ENCODE peak calls at places on chromosomes 12 and 14, in five cellular contexts. G is GM23338, L is choroid plexus epithelial cell, Z is MM.1S, M is SW 1271. A is an unnamed sample.
A peak's percentile ranks its signal among the peaks of the same experiment; 100 is the strongest.

GRCh38 chr12:131383291-131383690 is 327.6 kb upstream of the SFSWAP start:
- DNase-seq in G (no peak), L (no peak), Z (no peak), M (no peak), A (no peak)

GRCh38 chr12:112820796-112821195 is 29.2 kb downstream of the RPH3A start:
- DNase-seq in G (no peak), L (no peak), Z (no peak), M (no peak), A (no peak)

GRCh38 chr14:100612879-100613455 is 25.8 kb upstream of the BEGAIN start:
- DNase-seq in G (no peak), L (no peak), Z (no peak), M (no peak), A (no peak)

GRCh38 chr14:89214221-89214965 is 202.6 kb downstream of the FOXN3 start:
- DNase-seq in G (peak; percentile 14), L (no peak), Z (no peak), M (no peak), A (peak; percentile 63)

GRCh38 chr14:73773441-73774243 is 59.5 kb upstream of the PNMA1 start:
- DNase-seq in G (no peak), L (no peak), Z (no peak), M (no peak), A (no peak)

GRCh38 chr14:24172871-24173281 is 996 bp downstream of the REC8 start:
- DNase-seq in G (no peak), L (no peak), Z (no peak), M (no peak), A (no peak)

GRCh38 chr14:34436960-34437728 is 24.9 kb downstream of the SPTSSA start:
- DNase-seq in G (no peak), L (peak; percentile 41), Z (no peak), M (no peak), A (no peak)

GRCh38 chr12:92778525-92778924 is 75.7 kb downstream of the PLEKHG7 start:
- DNase-seq in G (no peak), L (no peak), Z (no peak), M (no peak), A (no peak)

GRCh38 chr12:67766370-67766769 is 117.8 kb downstream of the DYRK2 start:
- DNase-seq in G (no peak), L (peak; percentile 75), Z (no peak), M (peak; percentile 30), A (peak; percentile 89)

GRCh38 chr12:69024413-69024812 is 91.4 kb upstream of the CPM start:
- DNase-seq in G (no peak), L (no peak), Z (no peak), M (no peak), A (peak; percentile 98)

GRCh38 chr14:71290960-71291466 is 383.8 kb downstream of the PCNX1 start:
- DNase-seq in G (no peak), L (peak; percentile 78), Z (peak; percentile 80), M (peak; percentile 41), A (peak; percentile 98)

GRCh38 chr12:1474567-1475153 is 119.7 kb downstream of the FBXL14 start:
- DNase-seq in G (peak; percentile 64), L (peak; percentile 96), Z (no peak), M (no peak), A (peak; percentile 84)

GRCh38 chr14:72621387-72622065 is 272.4 kb downstream of the DPF3 start:
- DNase-seq in G (peak; percentile 68), L (no peak), Z (no peak), M (no peak), A (no peak)

GRCh38 chr12:77510985-77511384 is 319.7 kb upstream of the NAV3 start:
- DNase-seq in G (no peak), L (no peak), Z (no peak), M (no peak), A (no peak)

GRCh38 chr14:100071545-100071944 is 6.3 kb downstream of the EVL start:
- DNase-seq in G (no peak), L (no peak), Z (peak; percentile 38), M (no peak), A (no peak)

GRCh38 chr12:109270494-109270893 is 38.6 kb downstream of the FOXN4 start:
- DNase-seq in G (no peak), L (no peak), Z (no peak), M (no peak), A (no peak)

GRCh38 chr12:93895096-93895460 is 217.9 kb downstream of the CRADD start:
- DNase-seq in G (peak; percentile 23), L (peak; percentile 64), Z (no peak), M (no peak), A (no peak)

GRCh38 chr12:88371416-88372183 is 208.7 kb downstream of the KITLG start:
- DNase-seq in G (no peak), L (peak; percentile 68), Z (no peak), M (no peak), A (no peak)

GRCh38 chr14:21940887-21941855 is 267.6 kb upstream of the OR4E1 start:
- DNase-seq in G (peak; percentile 70), L (peak; percentile 27), Z (no peak), M (peak; percentile 45), A (peak; percentile 50)

GRCh38 chr12:95637471-95638155 is 86.3 kb upstream of the USP44 start:
- DNase-seq in G (no peak), L (peak; percentile 72), Z (no peak), M (peak; percentile 51), A (peak; percentile 62)

GRCh38 chr12:106118-106561 is 39.6 kb downstream of the IQSEC3 start:
- DNase-seq in G (peak; percentile 77), L (no peak), Z (peak; percentile 86), M (no peak), A (no peak)

GRCh38 chr12:29763301-29763683 is 20.4 kb downstream of the TMTC1 start:
- DNase-seq in G (peak; percentile 26), L (no peak), Z (no peak), M (no peak), A (no peak)

GRCh38 chr14:96583605-96584041 is 81.4 kb downstream of the PAPOLA start:
- DNase-seq in G (no peak), L (no peak), Z (no peak), M (no peak), A (no peak)

GRCh38 chr12:124231980-124232653 is 62.8 kb upstream of the RFLNA start:
- DNase-seq in G (no peak), L (no peak), Z (no peak), M (no peak), A (peak; percentile 11)

GRCh38 chr12:62603061-62603810 is 136.6 kb downstream of the MON2 start:
- DNase-seq in G (peak; percentile 86), L (peak; percentile 94), Z (peak; percentile 92), M (peak; percentile 78), A (peak; percentile 91)

GRCh38 chr12:104673294-104674062 is 216.7 kb downstream of the CHST11 start:
- DNase-seq in G (no peak), L (peak; percentile 26), Z (no peak), M (no peak), A (peak; percentile 51)

GRCh38 chr14:65412881-65413738 is 580 bp downstream of the FUT8 start:
- DNase-seq in G (peak; percentile 70), L (peak; percentile 79), Z (no peak), M (peak; percentile 78), A (peak; percentile 77)

GRCh38 chr14:95460647-95461478 is 55.6 kb downstream of the SYNE3 start:
- DNase-seq in G (peak; percentile 24), L (peak; percentile 63), Z (no peak), M (no peak), A (peak; percentile 92)

GRCh38 chr12:93762059-93762719 is 85.0 kb downstream of the CRADD start:
- DNase-seq in G (no peak), L (peak; percentile 45), Z (no peak), M (no peak), A (no peak)

GRCh38 chr12:68515793-68516192 is 94.9 kb upstream of the RAP1B start:
- DNase-seq in G (no peak), L (no peak), Z (no peak), M (no peak), A (no peak)

GRCh38 chr12:78392918-78393317 is 471.7 kb upstream of the SYT1 start:
- DNase-seq in G (no peak), L (peak; percentile 73), Z (no peak), M (peak; percentile 4), A (peak; percentile 29)

GRCh38 chr14:72513994-72514659 is 379.8 kb downstream of the DPF3 start:
- DNase-seq in G (peak; percentile 77), L (peak; percentile 75), Z (peak; percentile 41), M (peak; percentile 28), A (peak; percentile 61)

GRCh38 chr12:116937640-116938039 is 26.9 kb downstream of the FBXW8 start:
- DNase-seq in G (no peak), L (no peak), Z (no peak), M (no peak), A (no peak)

GRCh38 chr12:31962076-31962475 is 2.9 kb downstream of the RESF1 start:
- DNase-seq in G (no peak), L (no peak), Z (no peak), M (no peak), A (peak; percentile 49)